ENCODE peak calls at places on chromosomes 6 and 20, in four cellular contexts. A is cardiac fibroblast, K is prostate gland, W is AG09309. S is an unnamed sample.
A peak's percentile ranks its signal among the peaks of the same experiment; 100 is the strongest.

GRCh38 chr6:95227301-95227700 is 350.0 kb upstream of the MANEA start:
- DNase-seq in K (no peak), W (no peak), A (no peak), S (no peak)

GRCh38 chr6:7528565-7528964 is 12.9 kb upstream of the DSP start:
- DNase-seq in K (no peak), W (peak; percentile 85), A (peak; percentile 25), S (no peak)

GRCh38 chr6:124885171-124885570 is 77.1 kb upstream of the RNF217 start:
- DNase-seq in W (no peak), A (no peak), K (no peak), S (no peak)

GRCh38 chr6:16043171-16044142 is 85.4 kb upstream of the MYLIP start:
- DNase-seq in K (no peak), A (peak; percentile 76), W (no peak), S (no peak)

GRCh38 chr6:30329331-30329730 is 2.6 kb downstream of the TRIM39 start:
- DNase-seq in K (no peak), A (no peak), W (no peak), S (no peak)

GRCh38 chr6:101117397-101118185 is 236.5 kb upstream of the ASCC3 start:
- DNase-seq in A (no peak), W (no peak), K (peak; percentile 4), S (no peak)

GRCh38 chr20:49676581-49677291 is 36.9 kb downstream of the B4GALT5 start:
- DNase-seq in A (no peak), K (no peak), W (no peak), S (peak; percentile 43)

GRCh38 chr6:169233832-169234231 is 19.8 kb downstream of the THBS2 start:
- DNase-seq in A (no peak), K (no peak), W (no peak), S (no peak)

GRCh38 chr6:146595981-146596731 is 2.6 kb upstream of the ADGB start:
- DNase-seq in K (no peak), W (no peak), A (no peak), S (no peak)

GRCh38 chr6:16805190-16805860 is 44.1 kb upstream of the ATXN1 start:
- DNase-seq in A (no peak), K (no peak), W (no peak), S (no peak)

GRCh38 chr20:10113746-10114145 is 79.0 kb downstream of the ANKEF1 start:
- DNase-seq in A (no peak), W (no peak), K (no peak), S (no peak)

GRCh38 chr20:50149481-50150254 is 3.9 kb downstream of the PEDS1 start:
- DNase-seq in K (no peak), A (no peak), W (no peak), S (no peak)

GRCh38 chr6:18579869-18580268 is 192.7 kb downstream of the RNF144B start:
- DNase-seq in W (no peak), K (no peak), A (no peak), S (no peak)

GRCh38 chr20:48910360-48910781 is 11.1 kb upstream of the ARFGEF2 start:
- DNase-seq in A (peak; percentile 81), W (no peak), K (no peak), S (no peak)

GRCh38 chr20:32050851-32051556 is 1.0 kb upstream of the HCK start:
- DNase-seq in W (no peak), K (no peak), A (no peak), S (no peak)

GRCh38 chr20:8309638-8310037 is 177.6 kb downstream of the PLCB1 start:
- DNase-seq in A (peak; percentile 26), W (no peak), K (no peak), S (no peak)

GRCh38 chr6:154488276-154488627 is 22.2 kb downstream of the CNKSR3 start:
- DNase-seq in W (no peak), K (no peak), A (no peak), S (no peak)

GRCh38 chr6:37372116-37372515 is 18.3 kb downstream of the RNF8 start:
- DNase-seq in K (no peak), W (no peak), A (peak; percentile 19), S (no peak)

GRCh38 chr6:77433888-77434287 is 29.4 kb downstream of the HTR1B start:
- DNase-seq in A (no peak), K (no peak), W (no peak), S (no peak)

GRCh38 chr6:145092554-145092953 is 642.8 kb downstream of the EPM2A start:
- DNase-seq in A (no peak), W (no peak), K (no peak), S (no peak)

GRCh38 chr6:99146716-99147115 is 199.0 kb upstream of the FBXL4 start:
- DNase-seq in K (no peak), A (no peak), W (no peak), S (no peak)

GRCh38 chr6:7108196-7108963 is 619 bp downstream of the RREB1 start:
- DNase-seq in A (peak; percentile 57), W (no peak), K (peak; percentile 45), S (peak; percentile 38)

GRCh38 chr6:117548797-117549301 is 53.5 kb downstream of the GOPC start:
- DNase-seq in K (no peak), W (no peak), A (peak; percentile 70), S (peak; percentile 32)

GRCh38 chr20:2763186-2763585 is 37.2 kb downstream of the CPXM1 start:
- DNase-seq in K (no peak), A (no peak), W (no peak), S (no peak)

GRCh38 chr6:97049254-97050004 is 124.9 kb downstream of the KLHL32 start:
- DNase-seq in W (no peak), K (no peak), A (no peak), S (no peak)

GRCh38 chr6:2938632-2939083 is 32.7 kb downstream of the SERPINB6 start:
- DNase-seq in A (peak; percentile 31), K (no peak), W (no peak), S (no peak)

GRCh38 chr20:23687986-23688385 is 852 bp downstream of the CST4 start:
- DNase-seq in A (no peak), W (no peak), K (no peak), S (no peak)

GRCh38 chr6:1390071-1390804 is 862 bp downstream of the FOXF2 start:
- DNase-seq in K (peak; percentile 14), W (peak; percentile 33), A (peak; percentile 50), S (no peak)

GRCh38 chr6:44216677-44217331 is at the start of gene MYMX:
- DNase-seq in K (no peak), A (no peak), W (no peak), S (no peak)

GRCh38 chr6:21748343-21749063 is 155.0 kb downstream of the SOX4 start:
- DNase-seq in A (peak; percentile 53), K (no peak), W (no peak), S (no peak)

GRCh38 chr6:31630177-31630934 is 9.8 kb downstream of the PRRC2A start:
- DNase-seq in W (no peak), K (no peak), A (no peak), S (no peak)

GRCh38 chr6:811806-812205 is 118.9 kb upstream of the EXOC2 start:
- DNase-seq in K (no peak), W (peak; percentile 34), A (no peak), S (no peak)

GRCh38 chr20:20462185-20462584 is 94.3 kb downstream of the INSM1 start:
- DNase-seq in A (no peak), W (no peak), K (no peak), S (no peak)

GRCh38 chr6:160122744-160123143 is 1.1 kb downstream of the SLC22A1 start:
- DNase-seq in W (no peak), A (no peak), K (no peak), S (no peak)

GRCh38 chr6:10375391-10375969 is 39.4 kb downstream of the TFAP2A start:
- DNase-seq in A (no peak), K (no peak), W (no peak), S (no peak)

GRCh38 chr6:7727150-7727950 is 1.5 kb downstream of the BMP6 start:
- DNase-seq in W (no peak), A (peak; percentile 34), K (no peak), S (no peak)

GRCh38 chr6:8583291-8583690 is 147.9 kb upstream of the SLC35B3 start:
- DNase-seq in K (no peak), W (no peak), A (no peak), S (no peak)

GRCh38 chr20:22227301-22227700 is 357.1 kb downstream of the FOXA2 start:
- DNase-seq in K (no peak), A (no peak), W (no peak), S (no peak)